ENCODE peak calls at places on chromosomes 2 and 18, in four cellular contexts. One of them, this sample, is unnamed.

GRCh38 chr2:84458436-84459027 is 548 bp downstream of the SUCLG1 start:
- DNase-seq in IMR-90: peak
- DNase-seq in NCI-H187 treated with DMSO at 0.1 percent for 48 hours: no peak
- DNase-seq in nephron progenitor cell: no peak
- DNase-seq in this sample: peak

GRCh38 chr2:78778756-78779510 is 246.6 kb upstream of the REG3G start:
- DNase-seq in IMR-90: no peak
- DNase-seq in NCI-H187 treated with DMSO at 0.1 percent for 48 hours: no peak
- DNase-seq in nephron progenitor cell: no peak
- DNase-seq in this sample: no peak

GRCh38 chr2:140797718-140798117 is 1333.1 kb downstream of the LRP1B start:
- DNase-seq in IMR-90: no peak
- DNase-seq in NCI-H187 treated with DMSO at 0.1 percent for 48 hours: no peak
- DNase-seq in nephron progenitor cell: no peak
- DNase-seq in this sample: no peak

GRCh38 chr2:19819097-19820065 is 82.4 kb downstream of the TTC32 start:
- DNase-seq in IMR-90: peak
- DNase-seq in NCI-H187 treated with DMSO at 0.1 percent for 48 hours: no peak
- DNase-seq in nephron progenitor cell: no peak
- DNase-seq in this sample: peak

GRCh38 chr18:40470753-40471152 is 1484.3 kb upstream of the PIK3C3 start:
- DNase-seq in IMR-90: no peak
- DNase-seq in NCI-H187 treated with DMSO at 0.1 percent for 48 hours: no peak
- DNase-seq in nephron progenitor cell: no peak
- DNase-seq in this sample: no peak

GRCh38 chr2:48508461-48509124 is 21.4 kb upstream of the STON1 start:
- DNase-seq in IMR-90: peak
- DNase-seq in NCI-H187 treated with DMSO at 0.1 percent for 48 hours: no peak
- DNase-seq in nephron progenitor cell: no peak
- DNase-seq in this sample: peak

GRCh38 chr2:173963323-173963816 is 1.8 kb downstream of the SP3 start:
- DNase-seq in IMR-90: peak
- DNase-seq in NCI-H187 treated with DMSO at 0.1 percent for 48 hours: no peak
- DNase-seq in nephron progenitor cell: no peak
- DNase-seq in this sample: peak

GRCh38 chr2:171553858-171554257 is 31.6 kb downstream of the CYBRD1 start:
- DNase-seq in IMR-90: no peak
- DNase-seq in NCI-H187 treated with DMSO at 0.1 percent for 48 hours: no peak
- DNase-seq in nephron progenitor cell: no peak
- DNase-seq in this sample: no peak

GRCh38 chr2:6960659-6961058 is 43.4 kb downstream of the RNF144A start:
- DNase-seq in IMR-90: peak
- DNase-seq in NCI-H187 treated with DMSO at 0.1 percent for 48 hours: no peak
- DNase-seq in nephron progenitor cell: no peak
- DNase-seq in this sample: peak

This sample was measured in cardiac fibroblast.